ENCODE peak calls at places on chromosomes 3 and 15, in five cellular contexts. One of them, this sample, is unnamed.

GRCh38 chr3:13559751-13560540 is 11.0 kb downstream of the FBLN2 start:
- DNase-seq in foreskin fibroblast: no peak
- DNase-seq in GM12865: no peak
- DNase-seq in CD4-positive, alpha-beta T cell: no peak
- DNase-seq in fibroblast of lung: peak
- DNase-seq in this sample: no peak

GRCh38 chr3:45506084-45506483 is 88.5 kb upstream of the LIMD1 start:
- DNase-seq in foreskin fibroblast: no peak
- DNase-seq in GM12865: no peak
- DNase-seq in CD4-positive, alpha-beta T cell: no peak
- DNase-seq in fibroblast of lung: no peak
- DNase-seq in this sample: no peak

GRCh38 chr3:152269423-152270144 is 855 bp downstream of the MBNL1 start:
- DNase-seq in foreskin fibroblast: peak
- DNase-seq in GM12865: peak
- DNase-seq in CD4-positive, alpha-beta T cell: no peak
- DNase-seq in fibroblast of lung: peak
- DNase-seq in this sample: peak

GRCh38 chr15:38878026-38878425 is 313.4 kb upstream of the RASGRP1 start:
- DNase-seq in foreskin fibroblast: no peak
- DNase-seq in GM12865: no peak
- DNase-seq in CD4-positive, alpha-beta T cell: no peak
- DNase-seq in fibroblast of lung: no peak
- DNase-seq in this sample: no peak

GRCh38 chr15:66232267-66232625 is 21.3 kb downstream of the MEGF11 start:
- DNase-seq in foreskin fibroblast: no peak
- DNase-seq in GM12865: no peak
- DNase-seq in CD4-positive, alpha-beta T cell: no peak
- DNase-seq in fibroblast of lung: no peak
- DNase-seq in this sample: no peak

GRCh38 chr15:74383695-74384565 is 16.5 kb upstream of the CYP11A1 start:
- DNase-seq in foreskin fibroblast: no peak
- DNase-seq in GM12865: peak
- DNase-seq in CD4-positive, alpha-beta T cell: no peak
- DNase-seq in fibroblast of lung: peak
- DNase-seq in this sample: peak

GRCh38 chr3:25834346-25834745 is 44.5 kb downstream of the OXSM start:
- DNase-seq in foreskin fibroblast: no peak
- DNase-seq in GM12865: peak
- DNase-seq in CD4-positive, alpha-beta T cell: no peak
- DNase-seq in fibroblast of lung: no peak
- DNase-seq in this sample: no peak

GRCh38 chr3:142853270-142854163 is 35.4 kb downstream of the PCOLCE2 start:
- DNase-seq in foreskin fibroblast: peak
- DNase-seq in GM12865: no peak
- DNase-seq in CD4-positive, alpha-beta T cell: no peak
- DNase-seq in fibroblast of lung: peak
- DNase-seq in this sample: no peak

GRCh38 chr15:74245342-74245931 is 9.3 kb downstream of the CCDC33 start:
- DNase-seq in foreskin fibroblast: no peak
- DNase-seq in GM12865: peak
- DNase-seq in CD4-positive, alpha-beta T cell: no peak
- DNase-seq in fibroblast of lung: no peak
- DNase-seq in this sample: no peak

GRCh38 chr3:107803170-107803569 is 280.4 kb downstream of the BBX start:
- DNase-seq in foreskin fibroblast: no peak
- DNase-seq in GM12865: no peak
- DNase-seq in CD4-positive, alpha-beta T cell: no peak
- DNase-seq in fibroblast of lung: no peak
- DNase-seq in this sample: no peak

GRCh38 chr3:21477896-21478295 is 273.1 kb downstream of the ZNF385D start:
- DNase-seq in foreskin fibroblast: no peak
- DNase-seq in GM12865: no peak
- DNase-seq in CD4-positive, alpha-beta T cell: no peak
- DNase-seq in fibroblast of lung: peak
- DNase-seq in this sample: no peak

DNA sequence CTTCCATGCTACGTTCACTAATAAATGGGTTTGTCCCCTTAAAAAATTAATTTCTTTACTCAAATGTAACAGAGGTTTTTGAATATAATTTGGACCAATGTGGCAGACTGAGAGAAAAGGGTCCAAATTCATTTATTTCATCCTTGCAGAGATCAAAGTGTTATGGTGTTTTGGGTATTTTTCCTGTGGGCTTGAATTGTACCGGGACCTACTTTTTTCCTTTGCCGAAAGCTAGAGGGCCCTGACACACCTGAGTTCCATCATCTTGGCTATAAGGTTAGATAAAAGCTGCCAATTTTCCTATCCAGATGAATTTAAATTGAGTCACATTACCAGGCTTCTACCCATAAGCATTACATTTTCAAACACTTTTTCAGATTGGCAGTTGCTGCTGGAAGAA is 893 bp downstream of the CCNB2 start:
- DNase-seq in foreskin fibroblast: no peak
- DNase-seq in GM12865: peak
- DNase-seq in CD4-positive, alpha-beta T cell: no peak
- DNase-seq in fibroblast of lung: no peak
- DNase-seq in this sample: no peak
- TF ChIP-seq CTCF in foreskin fibroblast: no peak
- TF ChIP-seq CTCF in GM12865: no peak
- TF ChIP-seq CTCF in CD4-positive, alpha-beta T cell: no peak
- TF ChIP-seq CTCF in fibroblast of lung: peak
- TF ChIP-seq CTCF in this sample: no peak

GRCh38 chr3:100004931-100005330 is 109.4 kb downstream of the FILIP1L start:
- DNase-seq in foreskin fibroblast: no peak
- DNase-seq in GM12865: no peak
- DNase-seq in CD4-positive, alpha-beta T cell: no peak
- DNase-seq in fibroblast of lung: no peak
- DNase-seq in this sample: no peak

GRCh38 chr3:100005670-100006393 is 108.5 kb downstream of the FILIP1L start:
- DNase-seq in foreskin fibroblast: no peak
- DNase-seq in GM12865: no peak
- DNase-seq in CD4-positive, alpha-beta T cell: no peak
- DNase-seq in fibroblast of lung: no peak
- DNase-seq in this sample: no peak

GRCh38 chr3:100008081-100008698 is 106.1 kb downstream of the FILIP1L start:
- DNase-seq in foreskin fibroblast: no peak
- DNase-seq in GM12865: no peak
- DNase-seq in CD4-positive, alpha-beta T cell: no peak
- DNase-seq in fibroblast of lung: no peak
- DNase-seq in this sample: no peak

GRCh38 chr3:100007313-100007712 is 107.0 kb downstream of the FILIP1L start:
- DNase-seq in foreskin fibroblast: no peak
- DNase-seq in GM12865: no peak
- DNase-seq in CD4-positive, alpha-beta T cell: no peak
- DNase-seq in fibroblast of lung: no peak
- DNase-seq in this sample: no peak

DNA sequence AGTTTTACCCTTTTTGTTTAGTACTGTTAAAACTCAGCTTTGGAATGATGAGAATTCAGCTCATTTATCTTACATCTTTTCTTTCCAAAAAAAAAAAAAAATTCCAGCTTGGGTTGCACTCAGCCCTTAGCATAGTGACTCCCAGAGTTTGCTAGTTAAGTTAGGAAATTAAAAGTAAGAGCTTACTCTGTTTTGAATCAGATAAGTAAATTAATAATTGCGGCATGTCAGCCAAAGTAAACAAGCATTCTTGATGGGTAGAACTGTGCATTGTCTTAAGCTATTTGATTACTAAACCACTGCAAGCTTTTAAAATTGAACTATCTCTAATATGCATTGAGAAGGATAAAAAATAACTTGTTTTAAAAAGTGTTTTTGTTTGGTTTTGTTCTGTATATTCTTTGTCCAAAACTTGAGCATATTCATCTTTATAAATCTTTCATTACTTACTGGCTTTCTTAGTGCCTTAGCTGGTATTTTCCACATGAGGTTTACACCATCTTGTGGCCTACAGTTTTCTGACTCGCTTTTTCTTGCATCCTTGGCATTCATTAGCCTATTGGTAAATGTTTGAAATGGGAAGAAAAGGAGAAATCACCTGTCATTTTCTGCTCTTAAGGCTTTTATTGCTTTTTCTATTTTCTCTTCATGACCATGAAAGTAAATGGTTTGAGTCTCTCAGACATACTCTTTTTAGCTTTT is 107.6 kb downstream of the FILIP1L start:
- DNase-seq in foreskin fibroblast: no peak
- DNase-seq in GM12865: no peak
- DNase-seq in CD4-positive, alpha-beta T cell: no peak
- DNase-seq in fibroblast of lung: peak
- DNase-seq in this sample: no peak
- TF ChIP-seq CTCF in foreskin fibroblast: peak
- TF ChIP-seq CTCF in GM12865: no peak
- TF ChIP-seq CTCF in CD4-positive, alpha-beta T cell: no peak
- TF ChIP-seq CTCF in fibroblast of lung: peak
- TF ChIP-seq CTCF in this sample: no peak

GRCh38 chr3:164806188-164806587 is 272.1 kb downstream of the SI start:
- DNase-seq in foreskin fibroblast: no peak
- DNase-seq in GM12865: no peak
- DNase-seq in CD4-positive, alpha-beta T cell: no peak
- DNase-seq in fibroblast of lung: no peak
- DNase-seq in this sample: no peak
- TF ChIP-seq CTCF in foreskin fibroblast: no peak
- TF ChIP-seq CTCF in GM12865: no peak
- TF ChIP-seq CTCF in CD4-positive, alpha-beta T cell: no peak
- TF ChIP-seq CTCF in fibroblast of lung: no peak
- TF ChIP-seq CTCF in this sample: no peak

GRCh38 chr3:5004319-5005152 is 25.3 kb downstream of the BHLHE40 start:
- DNase-seq in foreskin fibroblast: no peak
- DNase-seq in GM12865: no peak
- DNase-seq in CD4-positive, alpha-beta T cell: no peak
- DNase-seq in fibroblast of lung: no peak
- DNase-seq in this sample: no peak
- TF ChIP-seq CTCF in foreskin fibroblast: no peak
- TF ChIP-seq CTCF in GM12865: no peak
- TF ChIP-seq CTCF in CD4-positive, alpha-beta T cell: no peak
- TF ChIP-seq CTCF in fibroblast of lung: no peak
- TF ChIP-seq CTCF in this sample: no peak

GRCh38 chr3:50862221-50862620 is 187.5 kb downstream of the DOCK3 start:
- DNase-seq in foreskin fibroblast: no peak
- DNase-seq in GM12865: peak
- DNase-seq in CD4-positive, alpha-beta T cell: no peak
- DNase-seq in fibroblast of lung: no peak
- DNase-seq in this sample: no peak
- TF ChIP-seq CTCF in foreskin fibroblast: no peak
- TF ChIP-seq CTCF in GM12865: peak
- TF ChIP-seq CTCF in CD4-positive, alpha-beta T cell: no peak
- TF ChIP-seq CTCF in fibroblast of lung: no peak
- TF ChIP-seq CTCF in this sample: no peak

GRCh38 chr3:185519021-185519420 is 20.2 kb upstream of the TMEM41A start:
- DNase-seq in foreskin fibroblast: no peak
- DNase-seq in GM12865: no peak
- DNase-seq in CD4-positive, alpha-beta T cell: no peak
- DNase-seq in fibroblast of lung: no peak
- DNase-seq in this sample: no peak
- TF ChIP-seq CTCF in foreskin fibroblast: no peak
- TF ChIP-seq CTCF in GM12865: no peak
- TF ChIP-seq CTCF in CD4-positive, alpha-beta T cell: no peak
- TF ChIP-seq CTCF in fibroblast of lung: no peak
- TF ChIP-seq CTCF in this sample: no peak

This sample was measured in mucosa of descending colon.